ENCODE peak calls at places on chromosomes 16 and 17, in five cellular contexts. O is esophagus muscularis mucosa; C is CD8-positive, alpha-beta T cell; K is transverse colon; M is tibial nerve. H is an unnamed sample.

GRCh38 chr17:27413295-27413694 is 43.0 kb upstream of the KSR1 start:
- DNase-seq in O (no peak), C (no peak), K (no peak), M (no peak), H (no peak)

GRCh38 chr17:50458290-50458689 is 10.4 kb downstream of the CHAD start:
- DNase-seq in O (no peak), C (no peak), K (no peak), M (no peak), H (no peak)

GRCh38 chr16:24728891-24729242 is 584 bp upstream of the TNRC6A start:
- DNase-seq in O (no peak), C (no peak), K (no peak), M (no peak), H (no peak)

GRCh38 chr16:5537347-5537746 is 439.8 kb upstream of the EEF2KMT start:
- DNase-seq in O (no peak), C (no peak), K (no peak), M (no peak), H (no peak)

GRCh38 chr16:88349903-88350900 is 32.6 kb upstream of the ZNF469 start:
- DNase-seq in O (no peak), C (no peak), K (no peak), M (no peak), H (no peak)

GRCh38 chr16:19375561-19376158 is 42.0 kb upstream of the TMC5 start:
- DNase-seq in O (no peak), C (peak; percentile 5), K (peak; percentile 40), M (no peak), H (peak; percentile 74)

GRCh38 chr16:89202422-89203215 is 2.3 kb upstream of the SLC22A31 start:
- DNase-seq in O (no peak), C (no peak), K (no peak), M (no peak), H (peak; percentile 52)

GRCh38 chr17:58136669-58137279 is 11.4 kb upstream of the OR4D1 start:
- DNase-seq in O (no peak), C (no peak), K (no peak), M (no peak), H (peak; percentile 74)

GRCh38 chr17:55324296-55324978 is 59.7 kb downstream of the HLF start:
- DNase-seq in O (no peak), C (no peak), K (no peak), M (no peak), H (peak; percentile 51)

GRCh38 chr16:9412362-9413311 is 321.2 kb downstream of the HAPSTR1 start:
- DNase-seq in O (no peak), C (no peak), K (no peak), M (no peak), H (no peak)

GRCh38 chr17:51913491-51913890 is 245.0 kb downstream of the CA10 start:
- DNase-seq in O (no peak), C (no peak), K (no peak), M (no peak), H (no peak)
- H3K4me1 ChIP-seq in O (no peaks in the 10 kb centered on the region), C (no peaks in the 10 kb centered on the region), K (no peaks in the 10 kb centered on the region), M (no peaks in the 10 kb centered on the region), H (no peaks in the 10 kb centered on the region)

GRCh38 chr17:61498042-61498441 is 45.8 kb downstream of the TBX4 start:
- DNase-seq in O (no peak), C (no peak), K (no peak), M (no peak), H (no peak)
- H3K27me3 ChIP-seq in O (no peaks in the 10 kb centered on the region), C (no peaks in the 10 kb centered on the region), K (no peaks in the 10 kb centered on the region), M (no peaks in the 10 kb centered on the region), H (no peaks in the 10 kb centered on the region)

DNA sequence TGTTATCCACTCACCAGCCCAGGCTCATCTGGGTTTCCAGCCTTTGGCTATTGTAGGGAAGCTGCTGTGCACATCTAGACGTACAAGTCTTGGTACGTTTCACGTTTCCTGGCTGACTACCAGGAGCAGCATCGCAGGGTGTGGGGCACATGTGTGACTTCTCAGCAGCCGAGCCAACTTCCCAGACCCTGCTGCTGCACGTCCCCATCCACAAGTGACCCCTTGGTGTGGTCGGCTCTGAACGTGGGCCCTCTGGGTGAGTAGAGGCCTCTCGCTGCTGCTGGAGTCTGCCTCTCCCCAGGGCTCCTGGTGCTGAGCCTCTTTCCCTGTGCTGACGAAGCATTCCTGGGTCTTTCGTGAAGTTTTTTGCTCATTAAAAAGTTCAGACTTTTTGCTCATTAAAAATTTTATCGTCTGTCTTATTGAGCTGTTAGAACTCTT is 70.2 kb upstream of the ZNF750 start:
- DNase-seq in O (no peak), C (no peak), K (no peak), M (no peak), H (no peak)
- TF ChIP-seq CTCF in O (no peak), C (no peak), K (no peak), M (no peak), H (no peak)

DNA sequence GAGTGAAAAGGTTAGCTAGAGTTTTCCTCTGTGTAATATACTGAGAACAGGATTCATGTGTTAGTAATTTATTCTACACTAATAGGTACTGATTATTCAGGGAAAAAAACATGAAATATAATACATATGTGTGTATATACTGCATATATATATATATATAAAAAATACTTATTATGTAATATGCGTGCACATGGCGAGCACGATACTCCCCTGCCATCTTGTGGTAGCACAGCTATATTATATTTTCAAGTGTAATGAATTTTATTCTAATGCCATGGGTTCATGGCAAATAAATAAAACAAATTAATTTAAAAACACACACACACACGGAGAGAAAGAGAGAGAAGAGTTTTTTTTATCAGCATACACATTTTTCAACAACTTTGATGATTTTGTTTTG is 460.6 kb downstream of the KCNJ2 start:
- DNase-seq in O (no peak), C (no peak), K (no peak), M (no peak), H (no peak)
- H3K4me1 ChIP-seq in O (no peaks in the 10 kb centered on the region), C (no peaks in the 10 kb centered on the region), K (no peaks in the 10 kb centered on the region), M (no peaks in the 10 kb centered on the region), H (no peaks in the 10 kb centered on the region)

GRCh38 chr17:42049834-42050359 is 504 bp downstream of the C17orf113 start:
- DNase-seq in O (no peak), C (no peak), K (no peak), M (no peak), H (no peak)

GRCh38 chr17:42050360-42051012 is at the start of gene C17orf113:
- DNase-seq in O (no peak), C (peak; percentile 66), K (peak; percentile 61), M (no peak), H (peak; percentile 91)

GRCh38 chr17:42051013-42051400 is 606 bp upstream of the C17orf113 start:
- DNase-seq in O (no peak), C (no peak), K (no peak), M (no peak), H (no peak)

GRCh38 chr17:42052478-42052877 is 2.1 kb upstream of the C17orf113 start:
- DNase-seq in O (no peak), C (no peak), K (no peak), M (no peak), H (no peak)

DNA sequence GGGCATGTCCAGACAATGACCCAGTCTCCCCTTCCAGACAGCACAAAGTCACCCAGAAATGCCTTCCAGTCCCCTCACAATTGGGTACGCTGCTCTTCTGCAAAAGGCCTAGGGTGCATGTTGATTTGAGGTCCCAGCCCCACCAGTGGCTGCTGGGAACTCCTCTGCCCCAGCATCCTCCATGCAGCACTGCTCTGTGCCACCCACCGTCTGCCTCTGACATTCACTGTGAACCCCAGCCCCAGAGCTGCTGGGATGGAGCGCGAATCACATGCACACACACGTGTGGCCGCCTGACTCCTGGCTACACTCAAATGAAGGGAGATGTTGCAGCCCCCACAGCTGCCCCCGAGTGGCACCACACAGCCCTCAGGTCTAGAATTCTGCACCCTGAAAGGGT is 1.2 kb upstream of the C17orf113 start:
- DNase-seq in O (no peak), C (no peak), K (no peak), M (no peak), H (no peak)
- H3K27me3 ChIP-seq in O (no peaks in the 10 kb centered on the region), C (no peaks in the 10 kb centered on the region), K (peaks cover 13% of the 10 kb centered on the region), M (no peaks in the 10 kb centered on the region), H (no peaks in the 10 kb centered on the region)

GRCh38 chr16:56355221-56355620 is 70.1 kb downstream of the AMFR start:
- DNase-seq in O (no peak), C (no peak), K (no peak), M (peak; percentile 7), H (peak; percentile 38)
- TF ChIP-seq CTCF in O (no peak), C (no peak), K (no peak), M (no peak), H (no peak)

GRCh38 chr17:32926183-32926582 is 1.8 kb upstream of the TMEM98 start:
- DNase-seq in O (no peak), C (no peak), K (no peak), M (no peak), H (peak; percentile 36)
- H3K4me1 ChIP-seq in O (peaks cover 32% of the 10 kb centered on the region), C (peaks cover 4% of the 10 kb centered on the region), K (peaks cover 10% of the 10 kb centered on the region), M (peaks cover 6% of the 10 kb centered on the region), H (no peaks in the 10 kb centered on the region)

GRCh38 chr16:22898131-22898530 is 84.2 kb downstream of the HS3ST2 start:
- DNase-seq in O (no peak), C (no peak), K (no peak), M (no peak), H (no peak)
- H3K27me3 ChIP-seq in O (no peaks in the 10 kb centered on the region), C (no peaks in the 10 kb centered on the region), K (peaks cover 34% of the 10 kb centered on the region), M (no peaks in the 10 kb centered on the region), H (peaks cover 59% of the 10 kb centered on the region)

DNA sequence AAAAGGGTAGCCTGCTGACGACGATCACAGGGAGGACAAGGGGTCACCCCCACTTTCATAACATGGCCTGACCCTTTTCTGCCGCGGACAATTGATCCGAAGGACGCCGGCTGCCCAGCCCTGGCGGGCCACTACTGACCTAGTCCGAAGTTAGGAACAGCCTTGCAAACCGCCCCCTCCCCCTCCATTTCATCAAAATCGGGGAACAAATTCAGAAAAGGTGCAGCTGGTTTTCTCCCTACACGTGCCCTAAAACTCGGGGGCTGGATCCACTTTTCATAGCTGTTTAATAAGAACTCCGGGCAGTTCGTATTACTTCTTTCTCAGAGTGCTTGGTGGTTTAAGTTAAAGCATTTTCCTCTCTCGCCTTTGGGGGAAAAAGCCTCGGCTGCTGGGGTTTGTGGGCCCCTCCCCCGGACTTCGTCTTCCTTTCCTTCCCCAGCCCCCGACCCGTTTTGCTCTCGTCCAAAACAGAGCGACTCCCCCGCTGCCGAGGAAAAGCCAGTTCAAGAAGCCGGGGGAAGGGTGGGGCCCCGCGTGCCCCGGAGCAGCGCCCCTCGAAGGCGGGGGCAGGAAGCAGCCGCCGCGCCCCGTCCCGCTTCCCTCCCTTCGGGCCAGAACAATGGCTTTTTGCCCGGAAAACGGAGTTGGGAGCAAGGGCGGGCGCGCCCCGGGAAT is 643 bp upstream of the CBX2 start:
- DNase-seq in O (no peak), C (no peak), K (peak; percentile 52), M (no peak), H (peak; percentile 93)
- TF ChIP-seq CTCF in O (peak; percentile 28), C (no peak), K (no peak), M (peak; percentile 31), H (peak; percentile 67)

H was measured in endodermal cell.